ENCODE peak calls at places on chromosomes 11 and 22, in nine cellular contexts. Y is right lobe of liver, Q is breast epithelium, V is Peyer's patch, L is heart left ventricle, B is thyroid gland, N is adrenal gland, Z is esophagus muscularis mucosa, U is ovary. I is an unnamed sample.
A peak's percentile ranks its signal among the peaks of the same experiment; 100 is the strongest.

GRCh38 chr11:69012092-69013008 is 696 bp downstream of the MRGPRF start:
- DNase-seq in Y (no peak), Q (no peak), V (no peak), L (no peak), B (no peak), N (no peak), Z (no peak), U (peak; percentile 59), I (no peak)

GRCh38 chr11:103808246-103808645 is 228.2 kb upstream of the DDI1 start:
- DNase-seq in Y (no peak), Q (no peak), V (no peak), L (no peak), B (no peak), N (no peak), Z (no peak), U (no peak), I (no peak)

GRCh38 chr11:79097279-79097875 is 343.5 kb downstream of the TENM4 start:
- DNase-seq in Y (no peak), Q (peak; percentile 33), V (no peak), L (peak; percentile 40), B (no peak), N (no peak), Z (no peak), U (peak; percentile 47), I (no peak)

GRCh38 chr11:116707746-116708145 is 65.0 kb downstream of the BUD13 start:
- DNase-seq in Y (no peak), Q (no peak), V (no peak), L (no peak), B (no peak), N (no peak), Z (no peak), U (no peak), I (no peak)

GRCh38 chr22:50184541-50185383 is 951 bp upstream of the TRABD start:
- DNase-seq in Y (no peak), Q (no peak), V (no peak), L (no peak), B (no peak), N (no peak), Z (no peak), U (peak; percentile 64), I (no peak)

GRCh38 chr11:115912484-115912945 is 408.3 kb upstream of the CADM1 start:
- DNase-seq in Y (no peak), Q (no peak), V (no peak), L (no peak), B (peak; percentile 36), N (no peak), Z (no peak), U (no peak), I (no peak)

GRCh38 chr11:131668867-131669780 is 298.7 kb downstream of the NTM start:
- DNase-seq in Y (no peak), Q (no peak), V (peak; percentile 51), L (no peak), B (peak; percentile 36), N (no peak), Z (no peak), U (no peak), I (no peak)

GRCh38 chr11:115548878-115549528 is 44.8 kb upstream of the CADM1 start:
- DNase-seq in Y (no peak), Q (no peak), V (peak; percentile 75), L (no peak), B (no peak), N (no peak), Z (no peak), U (no peak), I (no peak)

GRCh38 chr11:4161305-4161704 is 66.7 kb downstream of the RRM1 start:
- DNase-seq in Y (no peak), Q (no peak), V (no peak), L (no peak), B (no peak), N (no peak), Z (no peak), U (no peak), I (no peak)

GRCh38 chr11:15720460-15720859 is 605.7 kb downstream of the INSC start:
- DNase-seq in Y (no peak), Q (no peak), V (no peak), L (no peak), B (no peak), N (no peak), Z (no peak), U (no peak), I (no peak)

GRCh38 chr22:29478326-29479276 is 1.4 kb upstream of the NEFH start:
- DNase-seq in Y (no peak), Q (no peak), V (no peak), L (no peak), B (peak; percentile 24), N (peak; percentile 68), Z (no peak), U (no peak), I (no peak)

GRCh38 chr11:47895035-47895434 is 46.9 kb upstream of the NUP160 start:
- DNase-seq in Y (no peak), Q (no peak), V (no peak), L (no peak), B (no peak), N (no peak), Z (no peak), U (no peak), I (no peak)

GRCh38 chr11:15716550-15716949 is 601.8 kb downstream of the INSC start:
- DNase-seq in Y (no peak), Q (no peak), V (no peak), L (no peak), B (no peak), N (no peak), Z (no peak), U (no peak), I (no peak)

GRCh38 chr22:21970800-21971617 is 11.6 kb downstream of the TOP3B start:
- DNase-seq in Y (no peak), Q (no peak), V (no peak), L (no peak), B (no peak), N (no peak), Z (no peak), U (no peak), I (no peak)

GRCh38 chr11:78071717-78072116 is 7.9 kb downstream of the NDUFC2 start:
- DNase-seq in Y (no peak), Q (no peak), V (no peak), L (no peak), B (no peak), N (no peak), Z (no peak), U (no peak), I (no peak)

GRCh38 chr11:64204464-64204989 is 2.0 kb upstream of the FERMT3 start:
- DNase-seq in Y (peak; percentile 81), Q (peak; percentile 87), V (peak; percentile 96), L (peak; percentile 83), B (peak; percentile 92), N (peak; percentile 96), Z (no peak), U (peak; percentile 91), I (peak; percentile 85)

GRCh38 chr22:27670701-27671412 is 130.7 kb downstream of the MN1 start:
- DNase-seq in Y (no peak), Q (no peak), V (no peak), L (peak; percentile 82), B (peak; percentile 13), N (peak; percentile 86), Z (no peak), U (no peak), I (no peak)

GRCh38 chr11:13836666-13837065 is 125.9 kb upstream of the SPON1 start:
- DNase-seq in Y (no peak), Q (no peak), V (no peak), L (no peak), B (no peak), N (no peak), Z (no peak), U (no peak), I (no peak)

GRCh38 chr11:77557553-77557952 is 32.2 kb upstream of the AQP11 start:
- DNase-seq in Y (no peak), Q (no peak), V (no peak), L (no peak), B (peak; percentile 3), N (no peak), Z (no peak), U (no peak), I (no peak)

GRCh38 chr11:109956124-109956793 is 136.9 kb upstream of the ZC3H12C start:
- DNase-seq in Y (no peak), Q (no peak), V (no peak), L (no peak), B (no peak), N (no peak), Z (no peak), U (no peak), I (no peak)

GRCh38 chr11:69115586-69116560 is 39.9 kb upstream of the SMIM38 start:
- DNase-seq in Y (peak; percentile 88), Q (peak; percentile 66), V (no peak), L (peak; percentile 72), B (peak; percentile 99), N (no peak), Z (no peak), U (no peak), I (no peak)

GRCh38 chr11:1760351-1761109 is 3.2 kb downstream of the CTSD start:
- DNase-seq in Y (peak; percentile 84), Q (no peak), V (peak; percentile 81), L (peak; percentile 89), B (peak; percentile 32), N (peak; percentile 98), Z (no peak), U (no peak), I (peak; percentile 66)
- TF ChIP-seq POLR2A in Y (peak; percentile 37), Q (no peak), V (no peak), L (peak; percentile 37), B (no peak), N (peak; percentile 1), Z (no peak), U (no peak), I (no peak)

GRCh38 chr11:9090488-9091043 is 833 bp downstream of the SCUBE2 start:
- DNase-seq in Y (no peak), Q (no peak), V (no peak), L (no peak), B (no peak), N (no peak), Z (peak; percentile 68), U (no peak), I (no peak)
- H3K27ac ChIP-seq in Y (no peak overlapping the region), Q (peak overlapping the region; percentile 83), V (no peak overlapping the region), L (peak overlapping the region; percentile 32), B (no peak overlapping the region), N (no peak overlapping the region), Z (no peak overlapping the region), U (no peak overlapping the region), I (no peak overlapping the region)

DNA sequence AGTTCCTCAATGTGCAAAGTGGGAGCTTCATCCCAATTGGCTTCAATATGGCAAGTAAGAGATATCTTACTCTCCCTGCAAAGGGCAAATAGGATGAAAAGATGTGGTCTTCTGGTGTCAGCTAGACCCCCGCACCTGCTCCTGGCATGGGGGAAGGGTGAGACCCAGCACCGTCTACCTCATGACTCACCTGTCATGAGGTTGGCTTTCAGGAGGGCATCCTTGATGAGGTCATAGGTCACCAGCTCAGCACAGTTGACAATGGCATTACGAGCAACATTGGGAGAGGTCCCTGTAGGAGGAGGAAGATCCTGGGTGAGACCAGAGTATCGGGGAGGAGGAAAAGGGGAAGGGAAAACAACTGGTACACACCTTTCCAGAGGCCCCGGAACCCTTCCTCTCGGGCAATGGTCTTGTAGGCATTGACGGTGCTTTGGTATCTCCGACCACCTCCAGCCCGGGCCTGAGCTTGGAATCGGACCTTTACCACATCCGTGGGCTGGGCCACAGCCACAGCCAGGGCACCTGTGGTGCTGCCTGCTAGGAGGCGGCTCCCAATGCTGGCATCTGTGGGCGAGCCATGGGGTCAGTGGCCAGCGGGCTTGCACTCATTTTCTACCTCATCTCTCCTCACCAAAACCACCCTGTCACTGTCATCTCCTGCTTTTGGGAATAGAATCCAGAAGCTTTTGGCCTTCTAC is 6.0 kb downstream of the UCP2 start:
- DNase-seq in Y (no peak), Q (no peak), V (peak; percentile 45), L (no peak), B (no peak), N (no peak), Z (no peak), U (no peak), I (no peak)
- TF ChIP-seq POLR2A in Y (no peak), Q (no peak), V (no peak), L (no peak), B (no peak), N (no peak), Z (no peak), U (no peak), I (no peak)

GRCh38 chr11:46718155-46719019 is 626 bp upstream of the F2 start:
- DNase-seq in Y (peak; percentile 98), Q (no peak), V (no peak), L (no peak), B (no peak), N (no peak), Z (no peak), U (no peak), I (no peak)
- H3K27ac ChIP-seq in Y (peak overlapping the region; percentile 41), Q (no peak overlapping the region), V (peak overlapping the region; percentile 35), L (no peak overlapping the region), B (no peak overlapping the region), N (no peak overlapping the region), Z (no peak overlapping the region), U (no peak overlapping the region), I (no peak overlapping the region)

I was measured in tibial nerve.